ENCODE peak calls at places on chromosomes 11 and 22, in nine cellular contexts. Y is NCI-H1105, T is Calu3, R is RPMI7951, I is EL, O is ACHN, J is cardiac muscle cell, W is sciatic nerve, V is NCI-H69. M is an unnamed sample.

GRCh38 chr11:12587333-12587997 is 86.8 kb upstream of the TEAD1 start:
- DNase-seq in V (peak; percentile 39), I (peak; percentile 65), R (peak; percentile 28), Y (no peak), O (no peak), W (no peak), T (peak; percentile 32), J (peak; percentile 33), M (no peak)

GRCh38 chr11:16945671-16946469 is 68.3 kb downstream of the PLEKHA7 start:
- DNase-seq in W (peak; percentile 69), T (peak; percentile 82), R (peak; percentile 29), O (peak; percentile 60), I (peak; percentile 62), V (peak; percentile 79), Y (peak; percentile 61), J (peak; percentile 76), M (peak; percentile 82)

GRCh38 chr22:42743501-42743991 is 22.9 kb upstream of the A4GALT start:
- DNase-seq in O (no peak), V (peak; percentile 94), W (peak; percentile 88), I (peak; percentile 21), J (peak; percentile 96), T (no peak), R (peak; percentile 57), Y (no peak), M (no peak)

GRCh38 chr11:114237321-114238280 is 58.6 kb upstream of the NNMT start:
- DNase-seq in W (no peak), J (no peak), V (no peak), Y (no peak), I (no peak), T (no peak), O (no peak), R (no peak), M (no peak)

GRCh38 chr11:69301491-69302401 is 7.8 kb downstream of the MYEOV start:
- DNase-seq in V (no peak), R (peak; percentile 100), Y (peak; percentile 20), O (peak; percentile 93), I (peak; percentile 98), W (no peak), J (peak; percentile 28), T (peak; percentile 94), M (no peak)

GRCh38 chr11:130488187-130489026 is 40.0 kb downstream of the ADAMTS15 start:
- DNase-seq in J (no peak), V (no peak), T (no peak), Y (no peak), R (no peak), O (no peak), I (no peak), W (no peak), M (no peak)

GRCh38 chr22:23067023-23067650 is 3.2 kb upstream of the GNAZ start:
- DNase-seq in O (no peak), T (no peak), V (no peak), R (no peak), I (no peak), W (peak; percentile 39), J (no peak), Y (no peak), M (peak; percentile 4)

GRCh38 chr22:21921729-21922128 is 30.9 kb downstream of the PPM1F start:
- DNase-seq in J (no peak), O (no peak), W (no peak), R (no peak), I (no peak), T (no peak), Y (no peak), V (no peak), M (no peak)

GRCh38 chr11:9738126-9738525 is 74.2 kb downstream of the SWAP70 start:
- DNase-seq in O (no peak), R (no peak), T (no peak), J (peak; percentile 29), Y (no peak), V (peak; percentile 27), I (no peak), W (no peak), M (no peak)

GRCh38 chr22:37485714-37486223 is 415 bp downstream of the MFNG start:
- DNase-seq in I (no peak), O (no peak), V (no peak), R (no peak), Y (no peak), T (no peak), W (no peak), J (no peak), M (no peak)

GRCh38 chr11:11582261-11582701 is 39.5 kb downstream of the GALNT18 start:
- DNase-seq in R (no peak), Y (no peak), T (no peak), O (no peak), W (no peak), J (no peak), I (no peak), V (no peak), M (no peak)

GRCh38 chr22:45883811-45884170 is 93.2 kb downstream of the WNT7B start:
- DNase-seq in O (no peak), W (no peak), R (no peak), T (no peak), Y (no peak), J (no peak), I (no peak), V (no peak), M (no peak)

GRCh38 chr22:33271390-33272161 is 213.4 kb upstream of the SYN3 start:
- DNase-seq in O (no peak), W (peak; percentile 68), R (no peak), Y (peak; percentile 11), V (no peak), T (no peak), J (peak; percentile 24), I (no peak), M (no peak)

GRCh38 chr11:76861490-76861953 is 804 bp downstream of the ACER3 start:
- DNase-seq in W (no peak), Y (no peak), R (no peak), T (no peak), V (peak; percentile 56), O (peak; percentile 2), J (no peak), I (no peak), M (peak; percentile 29)